ENCODE peak calls at places on chromosomes 2 and 18, in six cellular contexts. L is spleen, D is upper lobe of left lung, G is stomach, N is GM12891, P is HCT116. Q is an unnamed sample.

GRCh38 chr2:234483568-234484251 is 13.2 kb downstream of the ARL4C start:
- DNase-seq in L (peak; percentile 85), D (peak; percentile 31), G (no peak), N (no peak), P (no peak), Q (no peak)

GRCh38 chr2:53629527-53629926 is 138.1 kb upstream of the CHAC2 start:
- DNase-seq in L (no peak), D (no peak), G (no peak), N (no peak), P (no peak), Q (no peak)

GRCh38 chr2:157792345-157793052 is 83.6 kb downstream of the ACVR1 start:
- DNase-seq in L (no peak), D (no peak), G (no peak), N (no peak), P (no peak), Q (no peak)

GRCh38 chr2:64062840-64063239 is 43.6 kb upstream of the VPS54 start:
- DNase-seq in L (no peak), D (peak; percentile 77), G (no peak), N (no peak), P (no peak), Q (no peak)

GRCh38 chr2:9261231-9261883 is 54.7 kb downstream of the ASAP2 start:
- DNase-seq in L (no peak), D (no peak), G (no peak), N (no peak), P (no peak), Q (no peak)

GRCh38 chr2:20140321-20141055 is 84.4 kb downstream of the SDC1 start:
- DNase-seq in L (no peak), D (no peak), G (no peak), N (no peak), P (no peak), Q (no peak)

GRCh38 chr18:56919190-56919589 is 227.7 kb upstream of the BOD1L2 start:
- DNase-seq in L (no peak), D (no peak), G (no peak), N (no peak), P (no peak), Q (no peak)

GRCh38 chr2:96856776-96857673 is 791 bp downstream of the ANKRD39 start:
- DNase-seq in L (no peak), D (peak; percentile 60), G (no peak), N (no peak), P (no peak), Q (no peak)

GRCh38 chr18:21369146-21369545 is 127.1 kb downstream of the GREB1L start:
- DNase-seq in L (no peak), D (no peak), G (no peak), N (no peak), P (no peak), Q (no peak)

GRCh38 chr2:99662761-99663341 is 173.0 kb upstream of the REV1 start:
- DNase-seq in L (no peak), D (no peak), G (no peak), N (no peak), P (no peak), Q (peak; percentile 77)

GRCh38 chr18:55214534-55214933 is 255.3 kb upstream of the CCDC68 start:
- DNase-seq in L (no peak), D (no peak), G (no peak), N (no peak), P (no peak), Q (no peak)

GRCh38 chr2:212549463-212549862 is 10.9 kb upstream of the ERBB4 start:
- DNase-seq in L (no peak), D (no peak), G (no peak), N (no peak), P (no peak), Q (no peak)

GRCh38 chr2:96839288-96839874 is 4.4 kb downstream of the ANKRD23 start:
- DNase-seq in L (peak; percentile 96), D (peak; percentile 79), G (peak; percentile 82), N (peak; percentile 46), P (no peak), Q (no peak)

GRCh38 chr2:151569167-151569566 is 159.5 kb downstream of the RIF1 start:
- DNase-seq in L (no peak), D (no peak), G (no peak), N (no peak), P (no peak), Q (no peak)

GRCh38 chr2:98730851-98731708 is at the start of gene MGAT4A:
- DNase-seq in L (peak; percentile 95), D (peak; percentile 89), G (peak; percentile 82), N (peak; percentile 73), P (no peak), Q (peak; percentile 49)

GRCh38 chr2:70088508-70089219 is 1.4 kb downstream of the PCBP1 start:
- DNase-seq in L (no peak), D (no peak), G (no peak), N (no peak), P (no peak), Q (no peak)

GRCh38 chr2:12008425-12009061 is 262.1 kb downstream of the LPIN1 start:
- DNase-seq in L (no peak), D (no peak), G (no peak), N (no peak), P (no peak), Q (no peak)

GRCh38 chr2:239055756-239056493 is 208.0 kb downstream of the TWIST2 start:
- DNase-seq in L (peak; percentile 64), D (no peak), G (no peak), N (no peak), P (no peak), Q (no peak)

GRCh38 chr2:43609304-43609883 is 13.6 kb upstream of the THADA start:
- DNase-seq in L (no peak), D (no peak), G (no peak), N (no peak), P (peak; percentile 37), Q (no peak)

GRCh38 chr2:32064021-32064678 is 794 bp downstream of the SPAST start:
- DNase-seq in L (no peak), D (peak; percentile 26), G (no peak), N (no peak), P (no peak), Q (no peak)

GRCh38 chr2:241894056-241894641 is 24.6 kb downstream of the RTP5 start:
- DNase-seq in L (peak; percentile 70), D (peak; percentile 19), G (no peak), N (no peak), P (no peak), Q (no peak)

GRCh38 chr2:55161295-55162210 is 70.5 kb downstream of the CLHC1 start:
- DNase-seq in L (no peak), D (peak; percentile 82), G (no peak), N (no peak), P (no peak), Q (no peak)

GRCh38 chr18:50849448-50849847 is 29.5 kb upstream of the ME2 start:
- DNase-seq in L (no peak), D (no peak), G (no peak), N (no peak), P (no peak), Q (no peak)

GRCh38 chr2:172861632-172862031 is 126.0 kb downstream of the RAPGEF4 start:
- DNase-seq in L (no peak), D (no peak), G (no peak), N (no peak), P (no peak), Q (no peak)

GRCh38 chr2:64978514-64979268 is 10.5 kb upstream of the SLC1A4 start:
- DNase-seq in L (no peak), D (no peak), G (no peak), N (no peak), P (peak; percentile 6), Q (no peak)

DNA sequence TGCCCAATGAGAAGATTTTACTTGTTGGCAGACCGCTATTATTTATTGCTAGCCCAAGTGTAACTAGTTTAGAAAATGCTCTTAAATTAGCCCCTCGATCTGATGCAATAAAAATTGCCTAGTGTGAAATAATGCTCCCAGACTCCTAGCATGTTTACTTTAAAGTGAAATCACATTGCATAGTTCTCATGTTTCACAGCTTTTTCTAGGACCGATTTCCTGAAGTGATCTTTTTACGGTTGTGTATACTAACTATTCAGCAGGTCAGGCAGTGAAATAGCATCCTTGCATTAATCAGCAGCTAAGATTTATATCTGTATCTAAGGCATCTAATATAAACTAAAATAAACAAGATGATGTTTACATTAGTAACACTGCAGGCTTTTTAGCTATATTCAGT is 52.4 kb downstream of the PMS1 start:
- DNase-seq in L (no peak), D (no peak), G (no peak), N (no peak), P (no peak), Q (no peak)
- TF ChIP-seq POLR2AphosphoS5 in L (no peak), D (no peak), G (no peak), N (no peak), P (no peak), Q (no peak)

DNA sequence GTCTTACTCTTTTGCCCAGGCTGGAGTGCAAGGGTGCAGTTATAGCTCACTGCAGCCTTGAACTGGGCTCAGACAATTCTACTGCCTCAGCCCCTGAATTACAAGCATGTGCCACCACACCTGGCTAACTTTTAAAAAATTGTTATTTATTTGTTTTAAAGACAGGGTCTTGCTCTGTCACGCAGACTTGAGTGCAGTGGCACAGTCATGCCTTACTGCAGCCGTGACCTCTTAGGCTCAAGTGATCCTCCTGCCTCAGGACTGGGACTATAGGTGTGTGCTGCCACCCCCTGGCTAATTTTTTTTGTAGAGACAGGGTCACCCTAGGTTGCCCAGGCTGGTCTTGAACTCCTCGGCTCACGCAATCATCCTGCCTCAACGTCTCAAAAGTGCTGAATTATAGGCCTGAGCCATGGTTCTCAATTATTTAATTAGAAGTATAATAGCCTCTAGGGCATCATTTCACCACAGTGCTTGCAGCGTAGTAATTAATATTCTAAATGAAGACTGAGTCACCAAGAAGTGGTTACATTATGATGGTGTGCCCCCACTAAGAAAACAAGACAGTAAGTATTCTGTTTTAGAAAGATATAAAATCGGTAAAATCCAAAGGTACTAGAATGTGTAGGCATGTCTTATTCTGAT is 69.6 kb downstream of the EML4 start:
- DNase-seq in L (no peak), D (peak; percentile 78), G (peak; percentile 62), N (no peak), P (peak; percentile 6), Q (no peak)
- TF ChIP-seq POLR2A in L (no peak), D (no peak), G (no peak), N (no peak), P (no peak), Q (no peak)

DNA sequence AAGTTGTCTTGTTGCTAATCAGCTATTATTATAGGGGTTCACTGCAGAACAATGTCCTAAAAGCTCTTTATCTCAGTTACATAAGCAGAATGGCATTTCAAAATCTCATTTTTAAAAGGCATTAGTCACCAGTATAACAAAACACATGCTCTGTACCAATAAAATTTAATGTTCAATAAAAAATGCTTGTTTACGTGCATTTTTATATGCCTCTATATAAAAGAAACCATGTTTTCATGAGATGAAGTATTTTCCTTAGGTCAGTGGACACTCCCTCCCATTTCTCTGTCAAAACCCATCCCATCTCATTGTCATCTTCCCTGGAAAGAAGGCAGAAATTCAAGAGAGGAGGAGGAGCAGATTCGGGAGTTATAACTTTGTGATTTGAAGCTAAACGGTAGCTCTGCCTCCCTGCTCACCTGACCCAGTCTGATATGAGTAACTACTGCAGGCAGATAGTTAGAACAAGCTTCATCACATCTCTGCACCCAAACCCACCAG is 231.9 kb upstream of the SIX2 start:
- DNase-seq in L (no peak), D (no peak), G (no peak), N (no peak), P (no peak), Q (no peak)
- TF ChIP-seq POLR2AphosphoS5 in L (no peak), D (no peak), G (no peak), N (no peak), P (no peak), Q (no peak)

DNA sequence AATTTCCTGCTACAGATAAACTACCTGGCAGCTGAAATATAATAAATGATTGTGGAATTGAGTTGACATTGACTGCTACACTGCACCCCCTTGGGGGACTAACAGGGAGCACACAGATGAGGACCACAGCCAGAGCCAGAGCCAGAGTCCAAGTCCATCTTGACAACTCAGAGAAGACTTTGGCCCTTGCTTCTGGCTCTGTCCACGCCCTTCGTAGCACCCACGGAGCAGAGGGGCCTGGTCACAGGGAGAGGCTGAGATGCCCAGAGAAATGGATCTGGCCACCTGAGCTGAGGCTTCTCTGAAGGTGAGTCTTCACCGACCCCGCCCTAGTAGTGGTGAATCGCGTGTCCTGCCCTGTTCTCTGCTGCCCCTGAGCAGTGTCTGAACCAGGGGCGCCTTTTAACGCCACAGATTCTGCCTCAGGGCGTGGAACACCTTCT is 35.8 kb upstream of the MAT2A start:
- DNase-seq in L (peak; percentile 59), D (no peak), G (peak; percentile 38), N (no peak), P (no peak), Q (no peak)
- TF ChIP-seq POLR2A in L (no peak), D (no peak), G (no peak), N (no peak), P (no peak), Q (no peak)